ENCODE peak calls at places on chromosomes 7 and 10, in six cellular contexts. One of them, this sample, is unnamed.

GRCh38 chr7:151094675-151095074 is 8.4 kb downstream of the AGAP3 start:
- DNase-seq in psoas muscle: no peak
- DNase-seq in mucosa of descending colon: no peak
- DNase-seq in breast epithelium: no peak
- DNase-seq in lower leg skin: no peak
- DNase-seq in fibroblast of pulmonary artery: no peak
- DNase-seq in this sample: no peak

GRCh38 chr7:150949971-150950491 is 28.1 kb downstream of the KCNH2 start:
- DNase-seq in psoas muscle: no peak
- DNase-seq in mucosa of descending colon: no peak
- DNase-seq in breast epithelium: no peak
- DNase-seq in lower leg skin: no peak
- DNase-seq in fibroblast of pulmonary artery: no peak
- DNase-seq in this sample: peak; percentile 9

GRCh38 chr7:158868754-158869410 is 12.5 kb downstream of the DYNC2I1 start:
- DNase-seq in psoas muscle: no peak
- DNase-seq in mucosa of descending colon: no peak
- DNase-seq in breast epithelium: no peak
- DNase-seq in lower leg skin: no peak
- DNase-seq in fibroblast of pulmonary artery: no peak
- DNase-seq in this sample: no peak

GRCh38 chr7:155349601-155350331 is 52.1 kb downstream of the INSIG1 start:
- DNase-seq in psoas muscle: no peak
- DNase-seq in mucosa of descending colon: no peak
- DNase-seq in breast epithelium: no peak
- DNase-seq in lower leg skin: no peak
- DNase-seq in fibroblast of pulmonary artery: no peak
- DNase-seq in this sample: no peak

GRCh38 chr10:96998329-96998888 is 166.3 kb downstream of the LCOR start:
- DNase-seq in psoas muscle: no peak
- DNase-seq in mucosa of descending colon: no peak
- DNase-seq in breast epithelium: no peak
- DNase-seq in lower leg skin: no peak
- DNase-seq in fibroblast of pulmonary artery: peak; percentile 65
- DNase-seq in this sample: no peak

GRCh38 chr7:45417735-45418134 is 156.4 kb upstream of the ADCY1 start:
- DNase-seq in psoas muscle: no peak
- DNase-seq in mucosa of descending colon: no peak
- DNase-seq in breast epithelium: no peak
- DNase-seq in lower leg skin: no peak
- DNase-seq in fibroblast of pulmonary artery: no peak
- DNase-seq in this sample: no peak

GRCh38 chr7:24932815-24933214 is 47.2 kb downstream of the OSBPL3 start:
- DNase-seq in psoas muscle: no peak
- DNase-seq in mucosa of descending colon: no peak
- DNase-seq in breast epithelium: no peak
- DNase-seq in lower leg skin: no peak
- DNase-seq in fibroblast of pulmonary artery: no peak
- DNase-seq in this sample: no peak

GRCh38 chr7:157693521-157694388 is 357.0 kb downstream of the DNAJB6 start:
- DNase-seq in psoas muscle: no peak
- DNase-seq in mucosa of descending colon: no peak
- DNase-seq in breast epithelium: no peak
- DNase-seq in lower leg skin: no peak
- DNase-seq in fibroblast of pulmonary artery: no peak
- DNase-seq in this sample: no peak

GRCh38 chr7:27586825-27587224 is 75.9 kb downstream of the HIBADH start:
- DNase-seq in psoas muscle: peak; percentile 53
- DNase-seq in mucosa of descending colon: peak; percentile 66
- DNase-seq in breast epithelium: no peak
- DNase-seq in lower leg skin: no peak
- DNase-seq in fibroblast of pulmonary artery: no peak
- DNase-seq in this sample: no peak

GRCh38 chr10:80491251-80492102 is 37.4 kb downstream of the TSPAN14 start:
- DNase-seq in psoas muscle: no peak
- DNase-seq in mucosa of descending colon: no peak
- DNase-seq in breast epithelium: no peak
- DNase-seq in lower leg skin: no peak
- DNase-seq in fibroblast of pulmonary artery: peak; percentile 45
- DNase-seq in this sample: no peak

GRCh38 chr10:35552622-35553342 is 52.4 kb upstream of the GJD4 start:
- DNase-seq in psoas muscle: no peak
- DNase-seq in mucosa of descending colon: no peak
- DNase-seq in breast epithelium: no peak
- DNase-seq in lower leg skin: no peak
- DNase-seq in fibroblast of pulmonary artery: no peak
- DNase-seq in this sample: no peak

GRCh38 chr7:28700790-28701203 is 257.3 kb downstream of the TRIL start:
- DNase-seq in psoas muscle: no peak
- DNase-seq in mucosa of descending colon: no peak
- DNase-seq in breast epithelium: no peak
- DNase-seq in lower leg skin: no peak
- DNase-seq in fibroblast of pulmonary artery: no peak
- DNase-seq in this sample: no peak

GRCh38 chr7:40162516-40162915 is 27.7 kb downstream of the SUGCT start:
- DNase-seq in psoas muscle: no peak
- DNase-seq in mucosa of descending colon: no peak
- DNase-seq in breast epithelium: no peak
- DNase-seq in lower leg skin: no peak
- DNase-seq in fibroblast of pulmonary artery: no peak
- DNase-seq in this sample: no peak

GRCh38 chr7:69849268-69849667 is 251.0 kb downstream of the AUTS2 start:
- DNase-seq in psoas muscle: no peak
- DNase-seq in mucosa of descending colon: no peak
- DNase-seq in breast epithelium: no peak
- DNase-seq in lower leg skin: no peak
- DNase-seq in fibroblast of pulmonary artery: no peak
- DNase-seq in this sample: no peak

GRCh38 chr7:42869131-42870020 is 42.5 kb downstream of the C7orf25 start:
- DNase-seq in psoas muscle: no peak
- DNase-seq in mucosa of descending colon: no peak
- DNase-seq in breast epithelium: no peak
- DNase-seq in lower leg skin: no peak
- DNase-seq in fibroblast of pulmonary artery: no peak
- DNase-seq in this sample: no peak

GRCh38 chr10:61296161-61296560 is 157.0 kb downstream of the TMEM26 start:
- DNase-seq in psoas muscle: no peak
- DNase-seq in mucosa of descending colon: no peak
- DNase-seq in breast epithelium: no peak
- DNase-seq in lower leg skin: no peak
- DNase-seq in fibroblast of pulmonary artery: no peak
- DNase-seq in this sample: no peak

GRCh38 chr10:29140991-29141390 is 147.9 kb upstream of the LYZL1 start:
- DNase-seq in psoas muscle: no peak
- DNase-seq in mucosa of descending colon: no peak
- DNase-seq in breast epithelium: no peak
- DNase-seq in lower leg skin: no peak
- DNase-seq in fibroblast of pulmonary artery: peak; percentile 81
- DNase-seq in this sample: no peak

GRCh38 chr7:30476401-30477145 is 2.0 kb downstream of the NOD1 start:
- DNase-seq in psoas muscle: no peak
- DNase-seq in mucosa of descending colon: no peak
- DNase-seq in breast epithelium: no peak
- DNase-seq in lower leg skin: no peak
- DNase-seq in fibroblast of pulmonary artery: peak; percentile 51
- DNase-seq in this sample: no peak

GRCh38 chr10:79159141-79159619 is 90.4 kb downstream of the ZMIZ1 start:
- DNase-seq in psoas muscle: peak; percentile 64
- DNase-seq in mucosa of descending colon: no peak
- DNase-seq in breast epithelium: no peak
- DNase-seq in lower leg skin: no peak
- DNase-seq in fibroblast of pulmonary artery: peak; percentile 70
- DNase-seq in this sample: no peak

GRCh38 chr10:125411724-125412123 is 251.4 kb upstream of the CTBP2 start:
- DNase-seq in psoas muscle: no peak
- DNase-seq in mucosa of descending colon: no peak
- DNase-seq in breast epithelium: no peak
- DNase-seq in lower leg skin: no peak
- DNase-seq in fibroblast of pulmonary artery: peak; percentile 52
- DNase-seq in this sample: no peak

GRCh38 chr7:85685901-85686300 is 499.0 kb upstream of the SEMA3D start:
- DNase-seq in psoas muscle: no peak
- DNase-seq in mucosa of descending colon: no peak
- DNase-seq in breast epithelium: no peak
- DNase-seq in lower leg skin: no peak
- DNase-seq in fibroblast of pulmonary artery: peak; percentile 24
- DNase-seq in this sample: no peak

GRCh38 chr10:124430077-124430476 is 11.4 kb upstream of the OAT start:
- DNase-seq in psoas muscle: no peak
- DNase-seq in mucosa of descending colon: no peak
- DNase-seq in breast epithelium: no peak
- DNase-seq in lower leg skin: no peak
- DNase-seq in fibroblast of pulmonary artery: no peak
- DNase-seq in this sample: no peak

GRCh38 chr7:45651540-45651939 is 77.4 kb downstream of the ADCY1 start:
- DNase-seq in psoas muscle: no peak
- DNase-seq in mucosa of descending colon: no peak
- DNase-seq in breast epithelium: no peak
- DNase-seq in lower leg skin: no peak
- DNase-seq in fibroblast of pulmonary artery: no peak
- DNase-seq in this sample: no peak

GRCh38 chr7:82110146-82110823 is 333.3 kb downstream of the CACNA2D1 start:
- DNase-seq in psoas muscle: no peak
- DNase-seq in mucosa of descending colon: no peak
- DNase-seq in breast epithelium: no peak
- DNase-seq in lower leg skin: no peak
- DNase-seq in fibroblast of pulmonary artery: no peak
- DNase-seq in this sample: no peak

GRCh38 chr7:91030680-91031079 is 233.6 kb upstream of the FZD1 start:
- DNase-seq in psoas muscle: no peak
- DNase-seq in mucosa of descending colon: no peak
- DNase-seq in breast epithelium: no peak
- DNase-seq in lower leg skin: no peak
- DNase-seq in fibroblast of pulmonary artery: no peak
- DNase-seq in this sample: no peak

GRCh38 chr7:22356855-22357310 is at the start of gene RAPGEF5:
- DNase-seq in psoas muscle: no peak
- DNase-seq in mucosa of descending colon: peak; percentile 80
- DNase-seq in breast epithelium: no peak
- DNase-seq in lower leg skin: no peak
- DNase-seq in fibroblast of pulmonary artery: no peak
- DNase-seq in this sample: no peak

GRCh38 chr10:132784582-132785432 is 1.1 kb downstream of the NKX6-2 start:
- DNase-seq in psoas muscle: no peak
- DNase-seq in mucosa of descending colon: no peak
- DNase-seq in breast epithelium: no peak
- DNase-seq in lower leg skin: no peak
- DNase-seq in fibroblast of pulmonary artery: no peak
- DNase-seq in this sample: no peak

GRCh38 chr10:33234779-33235178 is 99.7 kb downstream of the NRP1 start:
- DNase-seq in psoas muscle: no peak
- DNase-seq in mucosa of descending colon: no peak
- DNase-seq in breast epithelium: no peak
- DNase-seq in lower leg skin: no peak
- DNase-seq in fibroblast of pulmonary artery: no peak
- DNase-seq in this sample: no peak

GRCh38 chr7:1675036-1675671 is 5.1 kb downstream of the ELFN1 start:
- DNase-seq in psoas muscle: no peak
- DNase-seq in mucosa of descending colon: no peak
- DNase-seq in breast epithelium: no peak
- DNase-seq in lower leg skin: no peak
- DNase-seq in fibroblast of pulmonary artery: no peak
- DNase-seq in this sample: no peak

GRCh38 chr10:110151871-110152270 is 55.5 kb upstream of the MXI1 start:
- DNase-seq in psoas muscle: no peak
- DNase-seq in mucosa of descending colon: no peak
- DNase-seq in breast epithelium: no peak
- DNase-seq in lower leg skin: no peak
- DNase-seq in fibroblast of pulmonary artery: no peak
- DNase-seq in this sample: no peak

GRCh38 chr7:23546897-23547572 is 15.3 kb upstream of the TRA2A start:
- DNase-seq in psoas muscle: peak; percentile 60
- DNase-seq in mucosa of descending colon: no peak
- DNase-seq in breast epithelium: peak; percentile 76
- DNase-seq in lower leg skin: peak; percentile 80
- DNase-seq in fibroblast of pulmonary artery: peak; percentile 96
- DNase-seq in this sample: peak; percentile 61

GRCh38 chr7:155981703-155982102 is 169.4 kb upstream of the SHH start:
- DNase-seq in psoas muscle: no peak
- DNase-seq in mucosa of descending colon: no peak
- DNase-seq in breast epithelium: no peak
- DNase-seq in lower leg skin: no peak
- DNase-seq in fibroblast of pulmonary artery: no peak
- DNase-seq in this sample: no peak

GRCh38 chr10:104337985-104338735 is at the start of gene ITPRIP:
- DNase-seq in psoas muscle: peak; percentile 76
- DNase-seq in mucosa of descending colon: peak; percentile 88
- DNase-seq in breast epithelium: peak; percentile 70
- DNase-seq in lower leg skin: peak; percentile 80
- DNase-seq in fibroblast of pulmonary artery: peak; percentile 93
- DNase-seq in this sample: peak; percentile 74
- TF ChIP-seq CTCF in psoas muscle: no peak
- TF ChIP-seq CTCF in mucosa of descending colon: no peak
- TF ChIP-seq CTCF in breast epithelium: no peak
- TF ChIP-seq CTCF in lower leg skin: no peak
- TF ChIP-seq CTCF in fibroblast of pulmonary artery: peak; percentile 1
- TF ChIP-seq CTCF in this sample: peak; percentile 43

GRCh38 chr7:200290-200689 is 7.9 kb downstream of the FAM20C start:
- DNase-seq in psoas muscle: no peak
- DNase-seq in mucosa of descending colon: no peak
- DNase-seq in breast epithelium: no peak
- DNase-seq in lower leg skin: no peak
- DNase-seq in fibroblast of pulmonary artery: no peak
- DNase-seq in this sample: no peak
- TF ChIP-seq CTCF in psoas muscle: no peak
- TF ChIP-seq CTCF in mucosa of descending colon: no peak
- TF ChIP-seq CTCF in breast epithelium: no peak
- TF ChIP-seq CTCF in lower leg skin: no peak
- TF ChIP-seq CTCF in fibroblast of pulmonary artery: no peak
- TF ChIP-seq CTCF in this sample: no peak

DNA sequence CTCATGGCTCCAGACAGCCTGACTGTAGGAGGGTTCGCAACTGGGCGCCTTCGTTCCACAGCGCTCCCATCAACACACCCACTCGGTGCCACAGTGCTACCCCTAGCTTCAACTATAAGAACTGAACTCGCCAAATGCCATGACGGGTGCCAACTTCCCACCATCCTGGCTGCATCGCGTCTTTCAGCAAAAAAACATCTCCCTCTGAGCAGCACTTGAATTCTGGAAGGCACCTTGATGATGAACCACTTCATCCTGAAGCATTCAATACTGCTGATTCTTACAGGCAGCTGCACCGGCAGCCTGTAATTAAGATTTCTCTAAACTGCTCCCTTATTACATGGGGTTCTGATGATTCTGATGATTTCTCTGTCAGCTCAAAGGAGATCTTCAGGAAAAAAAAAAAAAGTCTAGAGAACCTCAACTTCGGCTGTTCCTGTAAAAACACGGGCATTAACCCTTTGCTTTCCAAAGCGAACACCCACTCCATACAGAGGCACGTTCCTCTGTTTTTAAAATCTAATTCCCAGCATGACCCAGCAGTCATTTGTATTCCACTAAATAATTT is 1.2 kb downstream of the CYTH3 start:
- DNase-seq in psoas muscle: peak; percentile 49
- DNase-seq in mucosa of descending colon: peak; percentile 56
- DNase-seq in breast epithelium: peak; percentile 35
- DNase-seq in lower leg skin: peak; percentile 54
- DNase-seq in fibroblast of pulmonary artery: peak; percentile 57
- DNase-seq in this sample: peak; percentile 53
- TF ChIP-seq CTCF in psoas muscle: peak; percentile 55
- TF ChIP-seq CTCF in mucosa of descending colon: no peak
- TF ChIP-seq CTCF in breast epithelium: no peak
- TF ChIP-seq CTCF in lower leg skin: no peak
- TF ChIP-seq CTCF in fibroblast of pulmonary artery: peak; percentile 54
- TF ChIP-seq CTCF in this sample: peak; percentile 71

GRCh38 chr7:9264395-9264794 is 831.0 kb downstream of the NXPH1 start:
- DNase-seq in psoas muscle: no peak
- DNase-seq in mucosa of descending colon: no peak
- DNase-seq in breast epithelium: no peak
- DNase-seq in lower leg skin: no peak
- DNase-seq in fibroblast of pulmonary artery: no peak
- DNase-seq in this sample: no peak
- TF ChIP-seq CTCF in psoas muscle: no peak
- TF ChIP-seq CTCF in mucosa of descending colon: no peak
- TF ChIP-seq CTCF in breast epithelium: no peak
- TF ChIP-seq CTCF in lower leg skin: no peak
- TF ChIP-seq CTCF in fibroblast of pulmonary artery: no peak
- TF ChIP-seq CTCF in this sample: no peak